ENCODE peak calls at places on chromosomes 2 and 18, in ten cellular contexts. One of them, this sample, is unnamed.
A peak's percentile ranks its signal among the peaks of the same experiment; 100 is the strongest.

GRCh38 chr2:220849433-220849832 is 722.7 kb downstream of the EPHA4 start:
- DNase-seq in dorsolateral prefrontal cortex: no peak
- DNase-seq in left lung: no peak
- DNase-seq in HFFc6: no peak
- DNase-seq in HepG2: no peak
- DNase-seq in IMR-90: no peak
- DNase-seq in HL-60: no peak
- DNase-seq in lower leg skin: no peak
- DNase-seq in foreskin fibroblast: no peak
- DNase-seq in fibroblast of pulmonary artery: no peak
- DNase-seq in this sample: no peak

GRCh38 chr2:178484245-178485041 is 4.2 kb downstream of the PLEKHA3 start:
- DNase-seq in dorsolateral prefrontal cortex: no peak
- DNase-seq in left lung: no peak
- DNase-seq in HFFc6: no peak
- DNase-seq in HepG2: no peak
- DNase-seq in IMR-90: peak; percentile 30
- DNase-seq in HL-60: no peak
- DNase-seq in lower leg skin: no peak
- DNase-seq in foreskin fibroblast: peak; percentile 67
- DNase-seq in fibroblast of pulmonary artery: peak; percentile 44
- DNase-seq in this sample: no peak

GRCh38 chr2:209368924-209369323 is 54.9 kb upstream of the MAP2 start:
- DNase-seq in dorsolateral prefrontal cortex: no peak
- DNase-seq in left lung: peak; percentile 61
- DNase-seq in HFFc6: peak; percentile 98
- DNase-seq in HepG2: peak; percentile 54
- DNase-seq in IMR-90: peak; percentile 58
- DNase-seq in HL-60: no peak
- DNase-seq in lower leg skin: peak; percentile 71
- DNase-seq in foreskin fibroblast: peak; percentile 82
- DNase-seq in fibroblast of pulmonary artery: peak; percentile 94
- DNase-seq in this sample: peak; percentile 88

GRCh38 chr2:105344704-105345345 is 7.5 kb downstream of the C2orf49 start:
- DNase-seq in dorsolateral prefrontal cortex: no peak
- DNase-seq in left lung: no peak
- DNase-seq in HFFc6: peak; percentile 53
- DNase-seq in HepG2: peak; percentile 58
- DNase-seq in IMR-90: peak; percentile 61
- DNase-seq in HL-60: no peak
- DNase-seq in lower leg skin: no peak
- DNase-seq in foreskin fibroblast: peak; percentile 65
- DNase-seq in fibroblast of pulmonary artery: peak; percentile 65
- DNase-seq in this sample: peak; percentile 71

GRCh38 chr18:74146756-74147155 is 878 bp downstream of the FBXO15 start:
- DNase-seq in dorsolateral prefrontal cortex: no peak
- DNase-seq in left lung: no peak
- DNase-seq in HFFc6: peak; percentile 88
- DNase-seq in HepG2: no peak
- DNase-seq in IMR-90: peak; percentile 92
- DNase-seq in HL-60: no peak
- DNase-seq in lower leg skin: no peak
- DNase-seq in foreskin fibroblast: peak; percentile 36
- DNase-seq in fibroblast of pulmonary artery: no peak
- DNase-seq in this sample: peak; percentile 81

GRCh38 chr2:27038631-27039339 is 6.0 kb downstream of the TMEM214 start:
- DNase-seq in dorsolateral prefrontal cortex: no peak
- DNase-seq in left lung: no peak
- DNase-seq in HFFc6: no peak
- DNase-seq in HepG2: no peak
- DNase-seq in IMR-90: no peak
- DNase-seq in HL-60: no peak
- DNase-seq in lower leg skin: no peak
- DNase-seq in foreskin fibroblast: no peak
- DNase-seq in fibroblast of pulmonary artery: no peak
- DNase-seq in this sample: no peak

GRCh38 chr2:165725421-165725820 is 68.6 kb downstream of the GALNT3 start:
- DNase-seq in dorsolateral prefrontal cortex: no peak
- DNase-seq in left lung: no peak
- DNase-seq in HFFc6: peak; percentile 56
- DNase-seq in HepG2: no peak
- DNase-seq in IMR-90: peak; percentile 81
- DNase-seq in HL-60: no peak
- DNase-seq in lower leg skin: no peak
- DNase-seq in foreskin fibroblast: peak; percentile 80
- DNase-seq in fibroblast of pulmonary artery: peak; percentile 60
- DNase-seq in this sample: no peak

GRCh38 chr2:151159109-151159690 is 102.5 kb downstream of the RBM43 start:
- DNase-seq in dorsolateral prefrontal cortex: no peak
- DNase-seq in left lung: no peak
- DNase-seq in HFFc6: no peak
- DNase-seq in HepG2: no peak
- DNase-seq in IMR-90: peak; percentile 17
- DNase-seq in HL-60: no peak
- DNase-seq in lower leg skin: no peak
- DNase-seq in foreskin fibroblast: peak; percentile 23
- DNase-seq in fibroblast of pulmonary artery: no peak
- DNase-seq in this sample: no peak

GRCh38 chr2:37262510-37262909 is 31.1 kb downstream of the NDUFAF7 start:
- DNase-seq in dorsolateral prefrontal cortex: no peak
- DNase-seq in left lung: no peak
- DNase-seq in HFFc6: no peak
- DNase-seq in HepG2: no peak
- DNase-seq in IMR-90: no peak
- DNase-seq in HL-60: no peak
- DNase-seq in lower leg skin: no peak
- DNase-seq in foreskin fibroblast: no peak
- DNase-seq in fibroblast of pulmonary artery: no peak
- DNase-seq in this sample: no peak

GRCh38 chr18:42782929-42783328 is 332.6 kb downstream of the RIT2 start:
- DNase-seq in dorsolateral prefrontal cortex: no peak
- DNase-seq in left lung: no peak
- DNase-seq in HFFc6: no peak
- DNase-seq in HepG2: no peak
- DNase-seq in IMR-90: no peak
- DNase-seq in HL-60: no peak
- DNase-seq in lower leg skin: no peak
- DNase-seq in foreskin fibroblast: no peak
- DNase-seq in fibroblast of pulmonary artery: no peak
- DNase-seq in this sample: no peak

GRCh38 chr2:58180635-58181034 is 60.5 kb downstream of the FANCL start:
- DNase-seq in dorsolateral prefrontal cortex: no peak
- DNase-seq in left lung: no peak
- DNase-seq in HFFc6: no peak
- DNase-seq in HepG2: no peak
- DNase-seq in IMR-90: no peak
- DNase-seq in HL-60: no peak
- DNase-seq in lower leg skin: no peak
- DNase-seq in foreskin fibroblast: no peak
- DNase-seq in fibroblast of pulmonary artery: no peak
- DNase-seq in this sample: no peak
- TF ChIP-seq CTCF in dorsolateral prefrontal cortex: no peak
- TF ChIP-seq CTCF in left lung: no peak
- TF ChIP-seq CTCF in HFFc6: no peak
- TF ChIP-seq CTCF in HepG2: no peak
- TF ChIP-seq CTCF in IMR-90: no peak
- TF ChIP-seq CTCF in HL-60: no peak
- TF ChIP-seq CTCF in lower leg skin: no peak
- TF ChIP-seq CTCF in foreskin fibroblast: no peak
- TF ChIP-seq CTCF in fibroblast of pulmonary artery: no peak
- TF ChIP-seq CTCF in this sample: no peak

DNA sequence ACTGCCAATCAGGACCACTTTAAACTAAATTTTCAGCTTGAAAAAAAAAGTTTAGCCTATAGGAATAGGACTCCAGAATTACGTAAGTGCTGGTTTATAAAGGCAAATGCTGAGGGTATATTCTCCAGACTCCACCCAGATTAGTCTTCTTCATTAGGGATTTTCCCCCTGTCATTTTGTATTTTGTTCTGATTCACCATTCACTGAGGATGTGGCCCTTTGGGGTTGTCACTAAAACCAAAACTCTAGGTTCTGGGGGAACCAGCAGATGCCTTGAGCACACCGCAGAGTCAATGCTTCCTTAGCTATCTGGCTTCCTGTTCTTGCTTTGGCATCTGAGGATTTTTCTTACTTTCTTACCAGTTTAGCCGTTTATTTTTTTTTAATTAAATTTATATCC is 10.5 kb downstream of the SCYGR4 start:
- DNase-seq in dorsolateral prefrontal cortex: no peak
- DNase-seq in left lung: no peak
- DNase-seq in HFFc6: no peak
- DNase-seq in HepG2: no peak
- DNase-seq in IMR-90: no peak
- DNase-seq in HL-60: no peak
- DNase-seq in lower leg skin: no peak
- DNase-seq in foreskin fibroblast: no peak
- DNase-seq in fibroblast of pulmonary artery: no peak
- DNase-seq in this sample: no peak
- TF ChIP-seq CTCF in dorsolateral prefrontal cortex: no peak
- TF ChIP-seq CTCF in left lung: no peak
- TF ChIP-seq CTCF in HFFc6: no peak
- TF ChIP-seq CTCF in HepG2: no peak
- TF ChIP-seq CTCF in IMR-90: no peak
- TF ChIP-seq CTCF in HL-60: no peak
- TF ChIP-seq CTCF in lower leg skin: no peak
- TF ChIP-seq CTCF in foreskin fibroblast: no peak
- TF ChIP-seq CTCF in fibroblast of pulmonary artery: no peak
- TF ChIP-seq CTCF in this sample: no peak

GRCh38 chr2:104312684-104313083 is 541.2 kb upstream of the POU3F3 start:
- DNase-seq in dorsolateral prefrontal cortex: no peak
- DNase-seq in left lung: peak; percentile 27
- DNase-seq in HFFc6: no peak
- DNase-seq in HepG2: no peak
- DNase-seq in IMR-90: no peak
- DNase-seq in HL-60: no peak
- DNase-seq in lower leg skin: no peak
- DNase-seq in foreskin fibroblast: no peak
- DNase-seq in fibroblast of pulmonary artery: no peak
- DNase-seq in this sample: no peak
- TF ChIP-seq CTCF in dorsolateral prefrontal cortex: no peak
- TF ChIP-seq CTCF in left lung: no peak
- TF ChIP-seq CTCF in HFFc6: no peak
- TF ChIP-seq CTCF in HepG2: no peak
- TF ChIP-seq CTCF in IMR-90: no peak
- TF ChIP-seq CTCF in HL-60: no peak
- TF ChIP-seq CTCF in lower leg skin: no peak
- TF ChIP-seq CTCF in foreskin fibroblast: no peak
- TF ChIP-seq CTCF in fibroblast of pulmonary artery: no peak
- TF ChIP-seq CTCF in this sample: no peak

GRCh38 chr2:170991398-170992185 is 62.5 kb downstream of the GORASP2 start:
- DNase-seq in dorsolateral prefrontal cortex: no peak
- DNase-seq in left lung: no peak
- DNase-seq in HFFc6: no peak
- DNase-seq in HepG2: no peak
- DNase-seq in IMR-90: no peak
- DNase-seq in HL-60: no peak
- DNase-seq in lower leg skin: no peak
- DNase-seq in foreskin fibroblast: no peak
- DNase-seq in fibroblast of pulmonary artery: no peak
- DNase-seq in this sample: no peak
- TF ChIP-seq CTCF in dorsolateral prefrontal cortex: no peak
- TF ChIP-seq CTCF in left lung: no peak
- TF ChIP-seq CTCF in HFFc6: no peak
- TF ChIP-seq CTCF in HepG2: no peak
- TF ChIP-seq CTCF in IMR-90: no peak
- TF ChIP-seq CTCF in HL-60: no peak
- TF ChIP-seq CTCF in lower leg skin: no peak
- TF ChIP-seq CTCF in foreskin fibroblast: no peak
- TF ChIP-seq CTCF in fibroblast of pulmonary artery: peak; percentile 33
- TF ChIP-seq CTCF in this sample: no peak

GRCh38 chr18:57466745-57467144 is 31.6 kb downstream of the ONECUT2 start:
- DNase-seq in dorsolateral prefrontal cortex: no peak
- DNase-seq in left lung: no peak
- DNase-seq in HFFc6: no peak
- DNase-seq in HepG2: no peak
- DNase-seq in IMR-90: no peak
- DNase-seq in HL-60: no peak
- DNase-seq in lower leg skin: no peak
- DNase-seq in foreskin fibroblast: no peak
- DNase-seq in fibroblast of pulmonary artery: no peak
- DNase-seq in this sample: no peak
- TF ChIP-seq CTCF in dorsolateral prefrontal cortex: no peak
- TF ChIP-seq CTCF in left lung: no peak
- TF ChIP-seq CTCF in HFFc6: no peak
- TF ChIP-seq CTCF in HepG2: no peak
- TF ChIP-seq CTCF in IMR-90: no peak
- TF ChIP-seq CTCF in HL-60: no peak
- TF ChIP-seq CTCF in lower leg skin: no peak
- TF ChIP-seq CTCF in foreskin fibroblast: no peak
- TF ChIP-seq CTCF in fibroblast of pulmonary artery: no peak
- TF ChIP-seq CTCF in this sample: no peak

DNA sequence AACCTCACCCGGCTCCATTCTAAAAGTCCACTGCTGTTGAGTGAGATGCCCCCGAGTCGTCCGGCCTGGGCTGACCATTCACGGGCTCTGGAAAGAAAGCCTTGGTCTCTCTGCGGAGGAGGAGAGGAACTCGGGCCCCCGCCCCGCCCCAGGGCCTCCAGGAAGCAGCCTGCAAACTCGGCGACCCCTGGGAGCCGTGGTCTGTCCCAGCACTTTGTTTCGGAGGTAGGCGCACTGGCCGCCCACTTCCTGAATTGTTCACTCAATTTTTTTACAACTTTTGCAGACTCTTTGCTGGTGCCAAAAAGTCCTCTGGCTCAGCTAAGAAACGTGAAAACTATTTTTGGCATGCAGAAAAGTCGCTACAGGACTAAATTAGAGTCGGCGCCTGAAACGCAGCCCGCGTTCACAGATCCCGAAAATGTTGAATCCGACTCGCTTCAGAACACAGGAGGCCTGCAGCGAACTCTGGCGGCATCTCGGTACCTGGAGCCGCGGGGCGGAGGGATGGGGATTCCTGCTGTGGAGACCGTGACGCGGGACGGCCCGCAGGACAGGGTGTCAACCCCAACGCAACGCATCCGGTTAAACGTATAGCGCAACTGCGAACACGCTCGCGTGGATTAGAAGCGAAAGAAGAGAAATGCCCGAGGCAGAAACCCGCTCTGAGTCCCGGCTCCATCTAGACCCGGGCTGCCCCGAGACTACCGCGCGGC is 1.5 kb downstream of the PXDN start:
- DNase-seq in dorsolateral prefrontal cortex: no peak
- DNase-seq in left lung: peak; percentile 85
- DNase-seq in HFFc6: peak; percentile 92
- DNase-seq in HepG2: no peak
- DNase-seq in IMR-90: peak; percentile 90
- DNase-seq in HL-60: no peak
- DNase-seq in lower leg skin: peak; percentile 69
- DNase-seq in foreskin fibroblast: peak; percentile 98
- DNase-seq in fibroblast of pulmonary artery: peak; percentile 95
- DNase-seq in this sample: peak; percentile 92
- TF ChIP-seq CTCF in dorsolateral prefrontal cortex: peak; percentile 34
- TF ChIP-seq CTCF in left lung: peak; percentile 29
- TF ChIP-seq CTCF in HFFc6: peak; percentile 72
- TF ChIP-seq CTCF in HepG2: no peak
- TF ChIP-seq CTCF in IMR-90: peak; percentile 68
- TF ChIP-seq CTCF in HL-60: no peak
- TF ChIP-seq CTCF in lower leg skin: no peak
- TF ChIP-seq CTCF in foreskin fibroblast: peak; percentile 71
- TF ChIP-seq CTCF in fibroblast of pulmonary artery: peak; percentile 51
- TF ChIP-seq CTCF in this sample: peak; percentile 58

GRCh38 chr2:96100893-96101304 is 15.5 kb downstream of the ADRA2B start:
- DNase-seq in dorsolateral prefrontal cortex: peak; percentile 17
- DNase-seq in left lung: no peak
- DNase-seq in HFFc6: no peak
- DNase-seq in HepG2: no peak
- DNase-seq in IMR-90: no peak
- DNase-seq in HL-60: no peak
- DNase-seq in lower leg skin: no peak
- DNase-seq in foreskin fibroblast: no peak
- DNase-seq in fibroblast of pulmonary artery: no peak
- DNase-seq in this sample: no peak
- TF ChIP-seq CTCF in dorsolateral prefrontal cortex: no peak
- TF ChIP-seq CTCF in left lung: no peak
- TF ChIP-seq CTCF in HFFc6: no peak
- TF ChIP-seq CTCF in HepG2: no peak
- TF ChIP-seq CTCF in IMR-90: no peak
- TF ChIP-seq CTCF in HL-60: no peak
- TF ChIP-seq CTCF in lower leg skin: no peak
- TF ChIP-seq CTCF in foreskin fibroblast: no peak
- TF ChIP-seq CTCF in fibroblast of pulmonary artery: no peak
- TF ChIP-seq CTCF in this sample: no peak